ENCODE peak calls at places on chromosomes 3 and 15, in four cellular contexts. One of them, this sample, is unnamed.
A peak's percentile ranks its signal among the peaks of the same experiment; 100 is the strongest.

GRCh38 chr3:29255854-29256696 is 24.8 kb upstream of the RBMS3 start:
- ATAC-seq in CD8-positive, alpha-beta T cell: no peak
- ATAC-seq in stimulated activated naive CD8-positive, alpha-beta T cell treated with anti-CD3 and anti-CD28 coated beads, Interleukin-15, amount 100 ng/mL, for 72 hours: no peak
- ATAC-seq in left lung: no peak
- ATAC-seq in this sample: no peak

GRCh38 chr3:44914936-44915335 is 40.5 kb downstream of the TGM4 start:
- ATAC-seq in CD8-positive, alpha-beta T cell: no peak
- ATAC-seq in stimulated activated naive CD8-positive, alpha-beta T cell treated with anti-CD3 and anti-CD28 coated beads, Interleukin-15, amount 100 ng/mL, for 72 hours: no peak
- ATAC-seq in left lung: peak; percentile 86
- ATAC-seq in this sample: no peak

GRCh38 chr3:12932754-12933153 is 91.4 kb upstream of the RPL32 start:
- ATAC-seq in CD8-positive, alpha-beta T cell: no peak
- ATAC-seq in stimulated activated naive CD8-positive, alpha-beta T cell treated with anti-CD3 and anti-CD28 coated beads, Interleukin-15, amount 100 ng/mL, for 72 hours: no peak
- ATAC-seq in left lung: no peak
- ATAC-seq in this sample: no peak

GRCh38 chr3:36911990-36912804 is 32.7 kb downstream of the TRANK1 start:
- ATAC-seq in CD8-positive, alpha-beta T cell: peak; percentile 77
- ATAC-seq in stimulated activated naive CD8-positive, alpha-beta T cell treated with anti-CD3 and anti-CD28 coated beads, Interleukin-15, amount 100 ng/mL, for 72 hours: peak; percentile 94
- ATAC-seq in left lung: peak; percentile 77
- ATAC-seq in this sample: no peak

GRCh38 chr3:194009892-194010533 is 125.9 kb upstream of the HES1 start:
- ATAC-seq in CD8-positive, alpha-beta T cell: no peak
- ATAC-seq in stimulated activated naive CD8-positive, alpha-beta T cell treated with anti-CD3 and anti-CD28 coated beads, Interleukin-15, amount 100 ng/mL, for 72 hours: no peak
- ATAC-seq in left lung: peak; percentile 86
- ATAC-seq in this sample: no peak

GRCh38 chr3:120824613-120825012 is 82.1 kb downstream of the GTF2E1 start:
- ATAC-seq in CD8-positive, alpha-beta T cell: no peak
- ATAC-seq in stimulated activated naive CD8-positive, alpha-beta T cell treated with anti-CD3 and anti-CD28 coated beads, Interleukin-15, amount 100 ng/mL, for 72 hours: no peak
- ATAC-seq in left lung: no peak
- ATAC-seq in this sample: no peak

GRCh38 chr15:85011210-85011571 is 29.5 kb downstream of the PDE8A start:
- ATAC-seq in CD8-positive, alpha-beta T cell: no peak
- ATAC-seq in stimulated activated naive CD8-positive, alpha-beta T cell treated with anti-CD3 and anti-CD28 coated beads, Interleukin-15, amount 100 ng/mL, for 72 hours: no peak
- ATAC-seq in left lung: no peak
- ATAC-seq in this sample: peak; percentile 10

GRCh38 chr15:57784081-57784488 is 77.6 kb downstream of the POLR2M start:
- ATAC-seq in CD8-positive, alpha-beta T cell: no peak
- ATAC-seq in stimulated activated naive CD8-positive, alpha-beta T cell treated with anti-CD3 and anti-CD28 coated beads, Interleukin-15, amount 100 ng/mL, for 72 hours: no peak
- ATAC-seq in left lung: peak; percentile 34
- ATAC-seq in this sample: peak; percentile 31

GRCh38 chr15:73926191-73927002 is at the start of gene LOXL1:
- ATAC-seq in CD8-positive, alpha-beta T cell: no peak
- ATAC-seq in stimulated activated naive CD8-positive, alpha-beta T cell treated with anti-CD3 and anti-CD28 coated beads, Interleukin-15, amount 100 ng/mL, for 72 hours: no peak
- ATAC-seq in left lung: peak; percentile 73
- ATAC-seq in this sample: peak; percentile 81

GRCh38 chr3:132522353-132522752 is 74.7 kb upstream of the ACKR4 start:
- ATAC-seq in CD8-positive, alpha-beta T cell: no peak
- ATAC-seq in stimulated activated naive CD8-positive, alpha-beta T cell treated with anti-CD3 and anti-CD28 coated beads, Interleukin-15, amount 100 ng/mL, for 72 hours: peak; percentile 88
- ATAC-seq in left lung: no peak
- ATAC-seq in this sample: no peak

This sample was measured in gastroesophageal sphincter.